ENCODE peak calls at places on chromosomes 1 and 21, in six cellular contexts. One of them, this sample, is unnamed.

GRCh38 chr1:30416221-30416820 is 307.1 kb downstream of the MATN1 start:
- DNase-seq in A673: no peak
- DNase-seq in CD8-positive, alpha-beta T cell: no peak
- DNase-seq in AG04449: no peak
- DNase-seq in hepatocyte: no peak
- DNase-seq in IMR-90: no peak
- DNase-seq in this sample: no peak

GRCh38 chr1:113579256-113580018 is 179.8 kb downstream of the PHTF1 start:
- DNase-seq in CD8-positive, alpha-beta T cell: no peak
- DNase-seq in hepatocyte: no peak
- DNase-seq in IMR-90: peak
- DNase-seq in A673: no peak
- DNase-seq in AG04449: no peak
- DNase-seq in this sample: no peak

GRCh38 chr21:40640427-40640826 is 206.5 kb downstream of the DSCAM start:
- DNase-seq in A673: no peak
- DNase-seq in AG04449: no peak
- DNase-seq in CD8-positive, alpha-beta T cell: no peak
- DNase-seq in IMR-90: no peak
- DNase-seq in hepatocyte: no peak
- DNase-seq in this sample: no peak

GRCh38 chr1:80540149-80540548 is 1260.6 kb upstream of the ADGRL2 start:
- DNase-seq in hepatocyte: no peak
- DNase-seq in IMR-90: no peak
- DNase-seq in A673: no peak
- DNase-seq in AG04449: no peak
- DNase-seq in CD8-positive, alpha-beta T cell: no peak
- DNase-seq in this sample: no peak

GRCh38 chr1:16300436-16300835 is 51.8 kb downstream of the FBXO42 start:
- DNase-seq in AG04449: no peak
- DNase-seq in IMR-90: no peak
- DNase-seq in CD8-positive, alpha-beta T cell: no peak
- DNase-seq in hepatocyte: no peak
- DNase-seq in A673: no peak
- DNase-seq in this sample: no peak

GRCh38 chr1:216461466-216461865 is 38.2 kb upstream of the USH2A start:
- DNase-seq in CD8-positive, alpha-beta T cell: no peak
- DNase-seq in IMR-90: peak
- DNase-seq in AG04449: no peak
- DNase-seq in hepatocyte: no peak
- DNase-seq in A673: peak
- DNase-seq in this sample: no peak

GRCh38 chr1:85683292-85684025 is 24.8 kb downstream of the ZNHIT6 start:
- DNase-seq in A673: no peak
- DNase-seq in AG04449: no peak
- DNase-seq in IMR-90: peak
- DNase-seq in hepatocyte: no peak
- DNase-seq in CD8-positive, alpha-beta T cell: no peak
- DNase-seq in this sample: no peak

GRCh38 chr1:174159253-174160108 is at the start of gene RABGAP1L:
- DNase-seq in CD8-positive, alpha-beta T cell: peak
- DNase-seq in A673: peak
- DNase-seq in hepatocyte: peak
- DNase-seq in AG04449: peak
- DNase-seq in IMR-90: peak
- DNase-seq in this sample: peak

GRCh38 chr1:47725000-47725731 is 272.0 kb downstream of the TRABD2B start:
- DNase-seq in A673: no peak
- DNase-seq in hepatocyte: peak
- DNase-seq in CD8-positive, alpha-beta T cell: no peak
- DNase-seq in IMR-90: no peak
- DNase-seq in AG04449: no peak
- DNase-seq in this sample: peak

GRCh38 chr1:230332429-230333088 is 93.6 kb downstream of the PGBD5 start:
- DNase-seq in AG04449: no peak
- DNase-seq in hepatocyte: peak
- DNase-seq in A673: no peak
- DNase-seq in CD8-positive, alpha-beta T cell: no peak
- DNase-seq in IMR-90: no peak
- DNase-seq in this sample: no peak

GRCh38 chr1:14810631-14811325 is 212.3 kb downstream of the KAZN start:
- DNase-seq in AG04449: no peak
- DNase-seq in hepatocyte: no peak
- DNase-seq in IMR-90: no peak
- DNase-seq in CD8-positive, alpha-beta T cell: no peak
- DNase-seq in A673: no peak
- DNase-seq in this sample: no peak

GRCh38 chr1:12441414-12442105 is 176.4 kb downstream of the DHRS3 start:
- DNase-seq in IMR-90: no peak
- DNase-seq in CD8-positive, alpha-beta T cell: no peak
- DNase-seq in hepatocyte: no peak
- DNase-seq in A673: no peak
- DNase-seq in AG04449: no peak
- DNase-seq in this sample: no peak

GRCh38 chr1:17606826-17607440 is 67.4 kb downstream of the ARHGEF10L start:
- DNase-seq in CD8-positive, alpha-beta T cell: no peak
- DNase-seq in IMR-90: peak
- DNase-seq in hepatocyte: peak
- DNase-seq in AG04449: no peak
- DNase-seq in A673: peak
- DNase-seq in this sample: peak

GRCh38 chr1:26155370-26156284 is 3.3 kb upstream of the FAM110D start:
- DNase-seq in IMR-90: no peak
- DNase-seq in CD8-positive, alpha-beta T cell: no peak
- DNase-seq in hepatocyte: no peak
- DNase-seq in A673: no peak
- DNase-seq in AG04449: no peak
- DNase-seq in this sample: no peak

GRCh38 chr21:42352433-42353095 is 1.8 kb upstream of the TFF2 start:
- DNase-seq in hepatocyte: no peak
- DNase-seq in CD8-positive, alpha-beta T cell: no peak
- DNase-seq in IMR-90: no peak
- DNase-seq in AG04449: no peak
- DNase-seq in A673: no peak
- DNase-seq in this sample: no peak

GRCh38 chr21:33552093-33552998 is 9.5 kb downstream of the SON start:
- DNase-seq in AG04449: no peak
- DNase-seq in hepatocyte: no peak
- DNase-seq in CD8-positive, alpha-beta T cell: no peak
- DNase-seq in IMR-90: peak
- DNase-seq in A673: no peak
- DNase-seq in this sample: no peak

GRCh38 chr1:31714442-31715096 is 10.8 kb upstream of the COL16A1 start:
- DNase-seq in A673: peak
- DNase-seq in AG04449: no peak
- DNase-seq in CD8-positive, alpha-beta T cell: no peak
- DNase-seq in IMR-90: peak
- DNase-seq in hepatocyte: peak
- DNase-seq in this sample: peak
- TF ChIP-seq CTCF in A673: peak
- TF ChIP-seq CTCF in AG04449: peak
- TF ChIP-seq CTCF in CD8-positive, alpha-beta T cell: no peak
- TF ChIP-seq CTCF in IMR-90: peak
- TF ChIP-seq CTCF in hepatocyte: peak
- TF ChIP-seq CTCF in this sample: no peak

GRCh38 chr1:41713141-41713540 is 205.6 kb downstream of the HIVEP3 start:
- DNase-seq in hepatocyte: no peak
- DNase-seq in CD8-positive, alpha-beta T cell: no peak
- DNase-seq in AG04449: no peak
- DNase-seq in IMR-90: no peak
- DNase-seq in A673: no peak
- DNase-seq in this sample: no peak
- TF ChIP-seq CTCF in hepatocyte: no peak
- TF ChIP-seq CTCF in CD8-positive, alpha-beta T cell: no peak
- TF ChIP-seq CTCF in AG04449: no peak
- TF ChIP-seq CTCF in IMR-90: no peak
- TF ChIP-seq CTCF in A673: no peak
- TF ChIP-seq CTCF in this sample: no peak

GRCh38 chr21:18524097-18524496 is 120.5 kb upstream of the TMPRSS15 start:
- DNase-seq in hepatocyte: no peak
- DNase-seq in IMR-90: no peak
- DNase-seq in CD8-positive, alpha-beta T cell: no peak
- DNase-seq in AG04449: no peak
- DNase-seq in A673: no peak
- DNase-seq in this sample: no peak

GRCh38 chr21:18517905-18518566 is 114.5 kb upstream of the TMPRSS15 start:
- DNase-seq in CD8-positive, alpha-beta T cell: no peak
- DNase-seq in hepatocyte: no peak
- DNase-seq in AG04449: no peak
- DNase-seq in A673: no peak
- DNase-seq in IMR-90: no peak
- DNase-seq in this sample: no peak

GRCh38 chr21:18521204-18521603 is 117.6 kb upstream of the TMPRSS15 start:
- DNase-seq in IMR-90: no peak
- DNase-seq in CD8-positive, alpha-beta T cell: no peak
- DNase-seq in A673: no peak
- DNase-seq in AG04449: no peak
- DNase-seq in hepatocyte: no peak
- DNase-seq in this sample: no peak

DNA sequence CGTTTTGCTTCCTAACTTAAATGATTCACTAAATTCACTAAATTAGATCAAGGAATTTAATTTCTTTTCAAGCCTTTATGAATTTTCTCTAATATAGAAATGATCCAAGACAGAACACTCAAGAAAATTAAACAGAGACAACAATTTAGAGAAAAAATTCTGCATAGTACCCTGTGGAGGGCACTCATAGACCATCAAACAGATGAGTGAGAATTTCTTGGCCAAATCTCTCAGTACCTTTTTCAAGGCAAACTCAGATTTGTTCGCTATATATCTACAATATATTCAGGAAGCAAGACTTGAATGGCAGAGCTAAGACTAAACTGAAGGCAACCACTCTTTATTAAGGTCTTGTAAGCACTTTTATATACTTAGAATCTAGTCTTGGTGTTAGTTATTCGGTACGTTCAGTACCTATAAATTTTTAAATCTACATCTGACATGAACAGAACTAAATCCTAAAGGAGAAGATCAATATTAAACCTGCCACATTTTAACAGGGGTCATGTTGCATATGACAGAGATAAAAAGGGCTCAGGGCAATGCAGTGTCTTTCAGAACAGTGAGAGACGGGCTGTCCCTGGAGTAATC is 118.7 kb upstream of the TMPRSS15 start:
- DNase-seq in CD8-positive, alpha-beta T cell: no peak
- DNase-seq in IMR-90: no peak
- DNase-seq in A673: no peak
- DNase-seq in AG04449: no peak
- DNase-seq in hepatocyte: peak
- DNase-seq in this sample: no peak
- TF ChIP-seq CTCF in CD8-positive, alpha-beta T cell: no peak
- TF ChIP-seq CTCF in IMR-90: no peak
- TF ChIP-seq CTCF in A673: no peak
- TF ChIP-seq CTCF in AG04449: peak
- TF ChIP-seq CTCF in hepatocyte: peak
- TF ChIP-seq CTCF in this sample: no peak

GRCh38 chr1:153679337-153680119 is 1.0 kb downstream of the NPR1 start:
- DNase-seq in A673: no peak
- DNase-seq in AG04449: no peak
- DNase-seq in hepatocyte: peak
- DNase-seq in CD8-positive, alpha-beta T cell: peak
- DNase-seq in IMR-90: no peak
- DNase-seq in this sample: peak
- TF ChIP-seq CTCF in A673: peak
- TF ChIP-seq CTCF in AG04449: peak
- TF ChIP-seq CTCF in hepatocyte: no peak
- TF ChIP-seq CTCF in CD8-positive, alpha-beta T cell: peak
- TF ChIP-seq CTCF in IMR-90: no peak
- TF ChIP-seq CTCF in this sample: peak

GRCh38 chr1:34950428-34950827 is 21.0 kb upstream of the DLGAP3 start:
- DNase-seq in A673: no peak
- DNase-seq in AG04449: no peak
- DNase-seq in CD8-positive, alpha-beta T cell: no peak
- DNase-seq in hepatocyte: no peak
- DNase-seq in IMR-90: no peak
- DNase-seq in this sample: no peak

DNA sequence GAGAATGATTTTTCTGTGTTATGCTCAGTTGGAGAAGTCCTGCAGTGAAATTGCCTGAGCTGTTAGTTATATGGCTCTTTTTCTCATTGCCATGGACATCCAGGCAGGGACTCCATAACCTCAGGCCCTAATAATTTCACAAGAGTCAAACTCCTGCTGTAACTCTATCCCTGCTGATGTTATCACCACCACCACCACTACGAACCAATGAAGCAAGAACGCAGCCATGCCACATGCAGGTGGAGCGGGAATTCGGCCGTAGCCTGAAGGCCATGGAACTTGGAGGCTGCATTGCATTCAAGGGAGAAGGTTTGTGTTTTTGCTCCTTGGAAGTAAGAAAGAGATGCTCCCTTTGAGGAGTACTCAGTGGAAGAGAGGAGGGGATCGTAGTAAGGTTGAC is 16.8 kb upstream of the DLGAP3 start:
- DNase-seq in AG04449: no peak
- DNase-seq in IMR-90: no peak
- DNase-seq in A673: no peak
- DNase-seq in CD8-positive, alpha-beta T cell: no peak
- DNase-seq in hepatocyte: no peak
- DNase-seq in this sample: no peak
- TF ChIP-seq CTCF in AG04449: no peak
- TF ChIP-seq CTCF in IMR-90: no peak
- TF ChIP-seq CTCF in A673: no peak
- TF ChIP-seq CTCF in CD8-positive, alpha-beta T cell: no peak
- TF ChIP-seq CTCF in hepatocyte: no peak
- TF ChIP-seq CTCF in this sample: no peak

DNA sequence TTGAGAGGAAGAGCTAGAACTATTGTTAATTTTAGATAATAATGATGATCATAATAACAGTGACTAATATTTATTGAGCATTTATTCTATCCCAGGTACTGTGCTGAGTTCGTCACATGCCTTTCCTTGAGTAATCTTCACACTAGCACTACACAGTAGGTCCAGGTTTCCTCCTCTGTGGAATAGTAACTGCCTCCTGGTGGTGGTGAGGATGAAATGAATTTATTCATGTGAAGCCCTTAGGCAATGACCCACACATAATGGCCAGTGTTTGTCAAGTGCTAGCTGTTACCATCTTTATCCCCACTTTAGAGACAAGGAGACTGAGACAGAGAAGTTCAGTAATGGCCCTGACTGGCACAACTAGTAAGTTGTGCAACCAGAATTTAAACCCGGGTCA is 5.9 kb downstream of the NIPAL3 start:
- DNase-seq in CD8-positive, alpha-beta T cell: no peak
- DNase-seq in AG04449: no peak
- DNase-seq in IMR-90: no peak
- DNase-seq in A673: no peak
- DNase-seq in hepatocyte: no peak
- DNase-seq in this sample: no peak
- TF ChIP-seq CTCF in CD8-positive, alpha-beta T cell: no peak
- TF ChIP-seq CTCF in AG04449: no peak
- TF ChIP-seq CTCF in IMR-90: peak
- TF ChIP-seq CTCF in A673: peak
- TF ChIP-seq CTCF in hepatocyte: no peak
- TF ChIP-seq CTCF in this sample: peak

GRCh38 chr1:1788646-1789431 is 10.6 kb upstream of the NADK start:
- DNase-seq in AG04449: no peak
- DNase-seq in A673: no peak
- DNase-seq in CD8-positive, alpha-beta T cell: no peak
- DNase-seq in hepatocyte: peak
- DNase-seq in IMR-90: peak
- DNase-seq in this sample: peak
- TF ChIP-seq CTCF in AG04449: peak
- TF ChIP-seq CTCF in A673: peak
- TF ChIP-seq CTCF in CD8-positive, alpha-beta T cell: no peak
- TF ChIP-seq CTCF in hepatocyte: peak
- TF ChIP-seq CTCF in IMR-90: peak
- TF ChIP-seq CTCF in this sample: peak

This sample was measured in endothelial cell.